ENCODE peak calls at places on chromosomes 5 and 9, in ten cellular contexts. One of them, this sample, is unnamed.

GRCh38 chr5:32916648-32917047 is 205.5 kb downstream of the NPR3 start:
- DNase-seq in AG04450: peak
- DNase-seq in lower leg skin: no peak
- DNase-seq in stimulated activated CD4-positive, alpha-beta T cell treated with anti-CD3 and anti-CD28 coated beads, TNF-alpha, amount 100 ng/mL, for 24 hours: no peak
- DNase-seq in lung microvascular endothelial cell: peak
- DNase-seq in hypothalamus: no peak
- DNase-seq in T-helper 1 cell: no peak
- DNase-seq in cardiac fibroblast: peak
- DNase-seq in HTR-8/SVneo: peak
- DNase-seq in LHCN-M2: peak
- DNase-seq in this sample: no peak

GRCh38 chr9:78601957-78602565 is 305.1 kb downstream of the PSAT1 start:
- DNase-seq in AG04450: no peak
- DNase-seq in lower leg skin: no peak
- DNase-seq in stimulated activated CD4-positive, alpha-beta T cell treated with anti-CD3 and anti-CD28 coated beads, TNF-alpha, amount 100 ng/mL, for 24 hours: no peak
- DNase-seq in lung microvascular endothelial cell: peak
- DNase-seq in hypothalamus: no peak
- DNase-seq in T-helper 1 cell: peak
- DNase-seq in cardiac fibroblast: peak
- DNase-seq in HTR-8/SVneo: no peak
- DNase-seq in LHCN-M2: peak
- DNase-seq in this sample: no peak

GRCh38 chr5:55993013-55993412 is 1.8 kb downstream of the IL6ST start:
- DNase-seq in AG04450: no peak
- DNase-seq in lower leg skin: no peak
- DNase-seq in stimulated activated CD4-positive, alpha-beta T cell treated with anti-CD3 and anti-CD28 coated beads, TNF-alpha, amount 100 ng/mL, for 24 hours: no peak
- DNase-seq in lung microvascular endothelial cell: peak
- DNase-seq in hypothalamus: no peak
- DNase-seq in T-helper 1 cell: no peak
- DNase-seq in cardiac fibroblast: peak
- DNase-seq in HTR-8/SVneo: no peak
- DNase-seq in LHCN-M2: peak
- DNase-seq in this sample: no peak

GRCh38 chr5:95697781-95698681 is 15.2 kb upstream of the SPATA9 start:
- DNase-seq in AG04450: no peak
- DNase-seq in lower leg skin: no peak
- DNase-seq in stimulated activated CD4-positive, alpha-beta T cell treated with anti-CD3 and anti-CD28 coated beads, TNF-alpha, amount 100 ng/mL, for 24 hours: no peak
- DNase-seq in lung microvascular endothelial cell: no peak
- DNase-seq in hypothalamus: no peak
- DNase-seq in T-helper 1 cell: no peak
- DNase-seq in cardiac fibroblast: no peak
- DNase-seq in HTR-8/SVneo: no peak
- DNase-seq in LHCN-M2: no peak
- DNase-seq in this sample: no peak

GRCh38 chr9:131125288-131126058 is at the start of gene NUP214:
- DNase-seq in AG04450: peak
- DNase-seq in lower leg skin: peak
- DNase-seq in stimulated activated CD4-positive, alpha-beta T cell treated with anti-CD3 and anti-CD28 coated beads, TNF-alpha, amount 100 ng/mL, for 24 hours: peak
- DNase-seq in lung microvascular endothelial cell: peak
- DNase-seq in hypothalamus: peak
- DNase-seq in T-helper 1 cell: peak
- DNase-seq in cardiac fibroblast: peak
- DNase-seq in HTR-8/SVneo: peak
- DNase-seq in LHCN-M2: peak
- DNase-seq in this sample: peak

GRCh38 chr9:2291980-2292704 is 277.0 kb downstream of the SMARCA2 start:
- DNase-seq in AG04450: no peak
- DNase-seq in lower leg skin: no peak
- DNase-seq in stimulated activated CD4-positive, alpha-beta T cell treated with anti-CD3 and anti-CD28 coated beads, TNF-alpha, amount 100 ng/mL, for 24 hours: no peak
- DNase-seq in lung microvascular endothelial cell: no peak
- DNase-seq in hypothalamus: no peak
- DNase-seq in T-helper 1 cell: no peak
- DNase-seq in cardiac fibroblast: peak
- DNase-seq in HTR-8/SVneo: no peak
- DNase-seq in LHCN-M2: peak
- DNase-seq in this sample: no peak

GRCh38 chr9:92030367-92030766 is 80.3 kb upstream of the ROR2 start:
- DNase-seq in AG04450: no peak
- DNase-seq in lower leg skin: no peak
- DNase-seq in stimulated activated CD4-positive, alpha-beta T cell treated with anti-CD3 and anti-CD28 coated beads, TNF-alpha, amount 100 ng/mL, for 24 hours: no peak
- DNase-seq in lung microvascular endothelial cell: no peak
- DNase-seq in hypothalamus: no peak
- DNase-seq in T-helper 1 cell: no peak
- DNase-seq in cardiac fibroblast: no peak
- DNase-seq in HTR-8/SVneo: no peak
- DNase-seq in LHCN-M2: no peak
- DNase-seq in this sample: no peak

GRCh38 chr5:172887735-172888134 is 53.7 kb downstream of the ERGIC1 start:
- DNase-seq in AG04450: peak
- DNase-seq in lower leg skin: no peak
- DNase-seq in stimulated activated CD4-positive, alpha-beta T cell treated with anti-CD3 and anti-CD28 coated beads, TNF-alpha, amount 100 ng/mL, for 24 hours: no peak
- DNase-seq in lung microvascular endothelial cell: peak
- DNase-seq in hypothalamus: no peak
- DNase-seq in T-helper 1 cell: no peak
- DNase-seq in cardiac fibroblast: peak
- DNase-seq in HTR-8/SVneo: no peak
- DNase-seq in LHCN-M2: no peak
- DNase-seq in this sample: no peak

GRCh38 chr5:172031894-172032461 is 25.5 kb upstream of the FBXW11 start:
- DNase-seq in AG04450: no peak
- DNase-seq in lower leg skin: no peak
- DNase-seq in stimulated activated CD4-positive, alpha-beta T cell treated with anti-CD3 and anti-CD28 coated beads, TNF-alpha, amount 100 ng/mL, for 24 hours: no peak
- DNase-seq in lung microvascular endothelial cell: no peak
- DNase-seq in hypothalamus: no peak
- DNase-seq in T-helper 1 cell: no peak
- DNase-seq in cardiac fibroblast: no peak
- DNase-seq in HTR-8/SVneo: no peak
- DNase-seq in LHCN-M2: no peak
- DNase-seq in this sample: no peak

GRCh38 chr9:92191801-92192200 is 76.6 kb upstream of the SPTLC1 start:
- DNase-seq in AG04450: no peak
- DNase-seq in lower leg skin: no peak
- DNase-seq in stimulated activated CD4-positive, alpha-beta T cell treated with anti-CD3 and anti-CD28 coated beads, TNF-alpha, amount 100 ng/mL, for 24 hours: no peak
- DNase-seq in lung microvascular endothelial cell: no peak
- DNase-seq in hypothalamus: no peak
- DNase-seq in T-helper 1 cell: no peak
- DNase-seq in cardiac fibroblast: peak
- DNase-seq in HTR-8/SVneo: no peak
- DNase-seq in LHCN-M2: no peak
- DNase-seq in this sample: no peak

GRCh38 chr5:96033116-96033515 is 71.5 kb upstream of the ELL2 start:
- DNase-seq in AG04450: no peak
- DNase-seq in lower leg skin: no peak
- DNase-seq in stimulated activated CD4-positive, alpha-beta T cell treated with anti-CD3 and anti-CD28 coated beads, TNF-alpha, amount 100 ng/mL, for 24 hours: no peak
- DNase-seq in lung microvascular endothelial cell: no peak
- DNase-seq in hypothalamus: no peak
- DNase-seq in T-helper 1 cell: no peak
- DNase-seq in cardiac fibroblast: no peak
- DNase-seq in HTR-8/SVneo: no peak
- DNase-seq in LHCN-M2: peak
- DNase-seq in this sample: no peak

GRCh38 chr5:176700239-176700847 is 53.1 kb downstream of the TSPAN17 start:
- DNase-seq in AG04450: no peak
- DNase-seq in lower leg skin: no peak
- DNase-seq in stimulated activated CD4-positive, alpha-beta T cell treated with anti-CD3 and anti-CD28 coated beads, TNF-alpha, amount 100 ng/mL, for 24 hours: no peak
- DNase-seq in lung microvascular endothelial cell: peak
- DNase-seq in hypothalamus: peak
- DNase-seq in T-helper 1 cell: no peak
- DNase-seq in cardiac fibroblast: no peak
- DNase-seq in HTR-8/SVneo: peak
- DNase-seq in LHCN-M2: no peak
- DNase-seq in this sample: peak

GRCh38 chr9:6780690-6781089 is 22.9 kb downstream of the KDM4C start:
- DNase-seq in AG04450: no peak
- DNase-seq in lower leg skin: no peak
- DNase-seq in stimulated activated CD4-positive, alpha-beta T cell treated with anti-CD3 and anti-CD28 coated beads, TNF-alpha, amount 100 ng/mL, for 24 hours: no peak
- DNase-seq in lung microvascular endothelial cell: no peak
- DNase-seq in hypothalamus: no peak
- DNase-seq in T-helper 1 cell: no peak
- DNase-seq in cardiac fibroblast: peak
- DNase-seq in HTR-8/SVneo: no peak
- DNase-seq in LHCN-M2: no peak
- DNase-seq in this sample: no peak

GRCh38 chr5:52805614-52806013 is 17.9 kb downstream of the ITGA1 start:
- DNase-seq in AG04450: no peak
- DNase-seq in lower leg skin: no peak
- DNase-seq in stimulated activated CD4-positive, alpha-beta T cell treated with anti-CD3 and anti-CD28 coated beads, TNF-alpha, amount 100 ng/mL, for 24 hours: no peak
- DNase-seq in lung microvascular endothelial cell: no peak
- DNase-seq in hypothalamus: no peak
- DNase-seq in T-helper 1 cell: no peak
- DNase-seq in cardiac fibroblast: no peak
- DNase-seq in HTR-8/SVneo: no peak
- DNase-seq in LHCN-M2: no peak
- DNase-seq in this sample: no peak

GRCh38 chr9:129348890-129349570 is 171.0 kb upstream of the IER5L start:
- DNase-seq in AG04450: no peak
- DNase-seq in lower leg skin: no peak
- DNase-seq in stimulated activated CD4-positive, alpha-beta T cell treated with anti-CD3 and anti-CD28 coated beads, TNF-alpha, amount 100 ng/mL, for 24 hours: no peak
- DNase-seq in lung microvascular endothelial cell: no peak
- DNase-seq in hypothalamus: no peak
- DNase-seq in T-helper 1 cell: no peak
- DNase-seq in cardiac fibroblast: no peak
- DNase-seq in HTR-8/SVneo: no peak
- DNase-seq in LHCN-M2: no peak
- DNase-seq in this sample: no peak

GRCh38 chr5:171029401-171029800 is 167.6 kb downstream of the RANBP17 start:
- DNase-seq in AG04450: no peak
- DNase-seq in lower leg skin: no peak
- DNase-seq in stimulated activated CD4-positive, alpha-beta T cell treated with anti-CD3 and anti-CD28 coated beads, TNF-alpha, amount 100 ng/mL, for 24 hours: no peak
- DNase-seq in lung microvascular endothelial cell: no peak
- DNase-seq in hypothalamus: no peak
- DNase-seq in T-helper 1 cell: no peak
- DNase-seq in cardiac fibroblast: no peak
- DNase-seq in HTR-8/SVneo: no peak
- DNase-seq in LHCN-M2: no peak
- DNase-seq in this sample: no peak

GRCh38 chr5:39231705-39232525 is 12.6 kb upstream of the FYB1 start:
- DNase-seq in AG04450: no peak
- DNase-seq in lower leg skin: no peak
- DNase-seq in stimulated activated CD4-positive, alpha-beta T cell treated with anti-CD3 and anti-CD28 coated beads, TNF-alpha, amount 100 ng/mL, for 24 hours: no peak
- DNase-seq in lung microvascular endothelial cell: peak
- DNase-seq in hypothalamus: no peak
- DNase-seq in T-helper 1 cell: peak
- DNase-seq in cardiac fibroblast: peak
- DNase-seq in HTR-8/SVneo: no peak
- DNase-seq in LHCN-M2: peak
- DNase-seq in this sample: no peak

GRCh38 chr9:134994926-134995791 is 77.4 kb upstream of the FCN1 start:
- DNase-seq in AG04450: no peak
- DNase-seq in lower leg skin: peak
- DNase-seq in stimulated activated CD4-positive, alpha-beta T cell treated with anti-CD3 and anti-CD28 coated beads, TNF-alpha, amount 100 ng/mL, for 24 hours: no peak
- DNase-seq in lung microvascular endothelial cell: no peak
- DNase-seq in hypothalamus: no peak
- DNase-seq in T-helper 1 cell: no peak
- DNase-seq in cardiac fibroblast: no peak
- DNase-seq in HTR-8/SVneo: no peak
- DNase-seq in LHCN-M2: no peak
- DNase-seq in this sample: no peak

GRCh38 chr5:140630296-140630695 is 2.7 kb downstream of the CD14 start:
- DNase-seq in AG04450: no peak
- DNase-seq in lower leg skin: no peak
- DNase-seq in stimulated activated CD4-positive, alpha-beta T cell treated with anti-CD3 and anti-CD28 coated beads, TNF-alpha, amount 100 ng/mL, for 24 hours: no peak
- DNase-seq in lung microvascular endothelial cell: no peak
- DNase-seq in hypothalamus: no peak
- DNase-seq in T-helper 1 cell: no peak
- DNase-seq in cardiac fibroblast: no peak
- DNase-seq in HTR-8/SVneo: no peak
- DNase-seq in LHCN-M2: peak
- DNase-seq in this sample: no peak

GRCh38 chr9:90014421-90014820 is 409.6 kb downstream of the GADD45G start:
- DNase-seq in AG04450: no peak
- DNase-seq in lower leg skin: no peak
- DNase-seq in stimulated activated CD4-positive, alpha-beta T cell treated with anti-CD3 and anti-CD28 coated beads, TNF-alpha, amount 100 ng/mL, for 24 hours: no peak
- DNase-seq in lung microvascular endothelial cell: no peak
- DNase-seq in hypothalamus: no peak
- DNase-seq in T-helper 1 cell: no peak
- DNase-seq in cardiac fibroblast: no peak
- DNase-seq in HTR-8/SVneo: no peak
- DNase-seq in LHCN-M2: no peak
- DNase-seq in this sample: no peak

GRCh38 chr9:119818726-119819435 is 449.6 kb upstream of the BRINP1 start:
- DNase-seq in AG04450: no peak
- DNase-seq in lower leg skin: no peak
- DNase-seq in stimulated activated CD4-positive, alpha-beta T cell treated with anti-CD3 and anti-CD28 coated beads, TNF-alpha, amount 100 ng/mL, for 24 hours: no peak
- DNase-seq in lung microvascular endothelial cell: no peak
- DNase-seq in hypothalamus: no peak
- DNase-seq in T-helper 1 cell: no peak
- DNase-seq in cardiac fibroblast: no peak
- DNase-seq in HTR-8/SVneo: no peak
- DNase-seq in LHCN-M2: no peak
- DNase-seq in this sample: no peak

GRCh38 chr9:137317021-137317978 is 15.2 kb upstream of the NRARP start:
- DNase-seq in AG04450: no peak
- DNase-seq in lower leg skin: peak
- DNase-seq in stimulated activated CD4-positive, alpha-beta T cell treated with anti-CD3 and anti-CD28 coated beads, TNF-alpha, amount 100 ng/mL, for 24 hours: no peak
- DNase-seq in lung microvascular endothelial cell: no peak
- DNase-seq in hypothalamus: no peak
- DNase-seq in T-helper 1 cell: no peak
- DNase-seq in cardiac fibroblast: no peak
- DNase-seq in HTR-8/SVneo: no peak
- DNase-seq in LHCN-M2: no peak
- DNase-seq in this sample: no peak

GRCh38 chr9:14895806-14896205 is 14.4 kb downstream of the FREM1 start:
- DNase-seq in AG04450: no peak
- DNase-seq in lower leg skin: no peak
- DNase-seq in stimulated activated CD4-positive, alpha-beta T cell treated with anti-CD3 and anti-CD28 coated beads, TNF-alpha, amount 100 ng/mL, for 24 hours: no peak
- DNase-seq in lung microvascular endothelial cell: no peak
- DNase-seq in hypothalamus: no peak
- DNase-seq in T-helper 1 cell: no peak
- DNase-seq in cardiac fibroblast: no peak
- DNase-seq in HTR-8/SVneo: no peak
- DNase-seq in LHCN-M2: no peak
- DNase-seq in this sample: no peak

GRCh38 chr5:55497712-55498111 is 37.1 kb downstream of the PLPP1 start:
- DNase-seq in AG04450: no peak
- DNase-seq in lower leg skin: no peak
- DNase-seq in stimulated activated CD4-positive, alpha-beta T cell treated with anti-CD3 and anti-CD28 coated beads, TNF-alpha, amount 100 ng/mL, for 24 hours: no peak
- DNase-seq in lung microvascular endothelial cell: no peak
- DNase-seq in hypothalamus: no peak
- DNase-seq in T-helper 1 cell: no peak
- DNase-seq in cardiac fibroblast: no peak
- DNase-seq in HTR-8/SVneo: no peak
- DNase-seq in LHCN-M2: no peak
- DNase-seq in this sample: no peak

GRCh38 chr5:85651744-85652143 is 966.0 kb upstream of the COX7C start:
- DNase-seq in AG04450: no peak
- DNase-seq in lower leg skin: no peak
- DNase-seq in stimulated activated CD4-positive, alpha-beta T cell treated with anti-CD3 and anti-CD28 coated beads, TNF-alpha, amount 100 ng/mL, for 24 hours: no peak
- DNase-seq in lung microvascular endothelial cell: no peak
- DNase-seq in hypothalamus: no peak
- DNase-seq in T-helper 1 cell: no peak
- DNase-seq in cardiac fibroblast: no peak
- DNase-seq in HTR-8/SVneo: no peak
- DNase-seq in LHCN-M2: no peak
- DNase-seq in this sample: no peak

GRCh38 chr5:168528521-168529360 is at the start of gene FBLL1:
- DNase-seq in AG04450: no peak
- DNase-seq in lower leg skin: no peak
- DNase-seq in stimulated activated CD4-positive, alpha-beta T cell treated with anti-CD3 and anti-CD28 coated beads, TNF-alpha, amount 100 ng/mL, for 24 hours: peak
- DNase-seq in lung microvascular endothelial cell: peak
- DNase-seq in hypothalamus: peak
- DNase-seq in T-helper 1 cell: peak
- DNase-seq in cardiac fibroblast: peak
- DNase-seq in HTR-8/SVneo: no peak
- DNase-seq in LHCN-M2: peak
- DNase-seq in this sample: peak

GRCh38 chr5:93926831-93927600 is 185.6 kb upstream of the POU5F2 start:
- DNase-seq in AG04450: no peak
- DNase-seq in lower leg skin: no peak
- DNase-seq in stimulated activated CD4-positive, alpha-beta T cell treated with anti-CD3 and anti-CD28 coated beads, TNF-alpha, amount 100 ng/mL, for 24 hours: no peak
- DNase-seq in lung microvascular endothelial cell: no peak
- DNase-seq in hypothalamus: no peak
- DNase-seq in T-helper 1 cell: no peak
- DNase-seq in cardiac fibroblast: peak
- DNase-seq in HTR-8/SVneo: no peak
- DNase-seq in LHCN-M2: peak
- DNase-seq in this sample: no peak